ENCODE peak calls at places on chromosomes 3 and 15, in four cellular contexts. O is GM12878, S is K562, F is HepG2. I is an unnamed sample.

GRCh38 chr3:172254542-172254941 is 193.7 kb downstream of the GHSR start:
- DNase-seq in O (no peak), S (no peak), F (no peak), I (no peak)

GRCh38 chr15:40845511-40846284 is 1.9 kb downstream of the SPINT1 start:
- DNase-seq in O (no peak), S (no peak), F (peak; percentile 86), I (peak; percentile 35)

GRCh38 chr3:10845839-10846656 is 30.0 kb downstream of the SLC6A11 start:
- DNase-seq in O (peak; percentile 45), S (no peak), F (no peak), I (no peak)

GRCh38 chr15:64951777-64952418 is 37.8 kb downstream of the SPG21 start:
- DNase-seq in O (no peak), S (no peak), F (no peak), I (no peak)

GRCh38 chr15:69035205-69035917 is 20.9 kb downstream of the NOX5 start:
- DNase-seq in O (no peak), S (peak; percentile 61), F (peak; percentile 23), I (peak; percentile 81)

GRCh38 chr3:172300187-172300586 is 148.1 kb downstream of the GHSR start:
- DNase-seq in O (no peak), S (no peak), F (no peak), I (no peak)

GRCh38 chr15:67506775-67507747 is 13.9 kb upstream of the C15orf61 start:
- DNase-seq in O (no peak), S (no peak), F (no peak), I (no peak)

GRCh38 chr3:38565339-38566214 is 69.4 kb downstream of the EXOG start:
- DNase-seq in O (no peak), S (no peak), F (no peak), I (no peak)

GRCh38 chr3:58063424-58063823 is 55.2 kb downstream of the FLNB start:
- DNase-seq in O (no peak), S (peak; percentile 20), F (no peak), I (no peak)

GRCh38 chr15:96181873-96182301 is 148.6 kb upstream of the NR2F2 start:
- DNase-seq in O (no peak), S (no peak), F (no peak), I (no peak)

GRCh38 chr3:65029130-65029529 is 341.3 kb upstream of the ADAMTS9 start:
- DNase-seq in O (no peak), S (no peak), F (no peak), I (no peak)

GRCh38 chr3:99118381-99118780 is 216.9 kb upstream of the DCBLD2 start:
- DNase-seq in O (no peak), S (no peak), F (no peak), I (no peak)

GRCh38 chr15:20341901-20342605 is 199.5 kb downstream of the GOLGA6L6 start:
- DNase-seq in O (no peak), S (no peak), F (no peak), I (peak; percentile 53)

GRCh38 chr3:32952369-32953067 is 1.1 kb downstream of the CCR4 start:
- DNase-seq in O (no peak), S (no peak), F (no peak), I (no peak)

GRCh38 chr3:38404286-38404685 is 49.4 kb upstream of the ACVR2B start:
- DNase-seq in O (no peak), S (no peak), F (no peak), I (no peak)

GRCh38 chr3:46280105-46280797 is 38.0 kb downstream of the CCR3 start:
- DNase-seq in O (no peak), S (no peak), F (no peak), I (no peak)

GRCh38 chr3:46930945-46931403 is 45.6 kb downstream of the CCDC12 start:
- DNase-seq in O (no peak), S (no peak), F (no peak), I (no peak)

GRCh38 chr3:188458761-188459160 is 304.8 kb downstream of the LPP start:
- DNase-seq in O (no peak), S (no peak), F (no peak), I (no peak)

GRCh38 chr3:124119056-124119721 is 127.3 kb upstream of the ROPN1 start:
- DNase-seq in O (no peak), S (no peak), F (no peak), I (no peak)

GRCh38 chr15:59723686-59724336 is 34.7 kb upstream of the BNIP2 start:
- DNase-seq in O (no peak), S (no peak), F (no peak), I (no peak)

GRCh38 chr15:59283717-59284336 is 77.2 kb downstream of the LDHAL6B start:
- DNase-seq in O (no peak), S (no peak), F (peak; percentile 38), I (no peak)

GRCh38 chr15:25787855-25788521 is 75.1 kb downstream of the ATP10A start:
- DNase-seq in O (no peak), S (no peak), F (peak; percentile 50), I (no peak)

GRCh38 chr15:68315035-68315434 is 37.5 kb downstream of the FEM1B start:
- DNase-seq in O (no peak), S (no peak), F (no peak), I (no peak)

GRCh38 chr15:69723404-69724097 is 270.9 kb downstream of the RPLP1 start:
- DNase-seq in O (no peak), S (no peak), F (no peak), I (peak; percentile 28)

GRCh38 chr3:41029356-41029755 is 169.9 kb upstream of the CTNNB1 start:
- DNase-seq in O (no peak), S (no peak), F (no peak), I (no peak)

GRCh38 chr15:80474224-80474619 is 70.0 kb downstream of the ARNT2 start:
- DNase-seq in O (no peak), S (no peak), F (no peak), I (no peak)

GRCh38 chr3:64878372-64878771 is 190.6 kb upstream of the ADAMTS9 start:
- DNase-seq in O (no peak), S (no peak), F (no peak), I (no peak)

GRCh38 chr3:35639251-35640185 is at the start of gene ARPP21:
- DNase-seq in O (no peak), S (no peak), F (no peak), I (peak; percentile 46)

GRCh38 chr3:109154989-109155388 is 18.5 kb downstream of the C3orf85 start:
- DNase-seq in O (no peak), S (no peak), F (no peak), I (no peak)

DNA sequence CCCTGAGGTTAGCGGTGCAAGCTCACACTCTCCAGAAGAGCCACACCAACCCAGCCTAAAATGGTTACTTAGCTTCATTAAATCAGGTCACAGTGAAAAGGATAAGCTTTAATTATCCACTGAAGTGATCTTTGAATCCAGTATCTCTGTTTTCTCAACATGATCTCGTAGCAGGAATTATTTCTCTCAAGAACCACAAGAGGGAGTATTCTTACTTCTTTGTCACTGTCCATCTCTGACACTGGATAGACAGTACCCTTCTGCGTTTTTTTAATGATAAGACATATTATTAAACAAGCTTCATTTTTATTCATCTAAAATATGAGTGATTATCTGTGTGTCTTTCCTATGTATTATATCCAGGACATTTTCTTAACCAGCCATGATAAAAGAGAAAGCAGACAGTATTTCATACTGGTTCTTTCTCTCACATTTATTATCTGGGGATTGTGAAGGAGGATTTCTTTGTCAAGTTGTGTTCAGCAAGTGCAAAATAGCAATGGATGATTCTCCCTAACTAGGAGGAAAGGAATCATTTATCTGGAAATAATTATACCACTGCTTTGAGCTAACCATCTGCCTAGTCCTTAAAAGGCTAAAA is 105.4 kb upstream of the CCDC54 start:
- DNase-seq in O (no peak), S (peak; percentile 9), F (peak; percentile 18), I (no peak)
- TF ChIP-seq CREM in O (no peak), S (no peak), F (no peak), I (no peak)

DNA sequence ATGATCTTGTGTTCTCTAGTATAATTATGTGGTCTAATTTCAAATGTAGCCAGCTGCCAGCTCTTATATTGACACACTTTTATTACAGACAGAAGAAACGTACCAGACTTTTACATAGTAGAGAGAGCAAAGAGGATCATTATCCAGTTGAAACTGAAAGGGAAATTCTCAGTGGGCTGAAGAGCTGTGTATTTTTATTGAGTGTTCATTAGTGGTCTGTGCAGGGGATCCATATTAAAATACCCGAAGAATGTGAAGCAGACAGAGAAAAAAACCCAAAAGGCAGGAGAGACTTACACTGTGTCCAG is 41.3 kb downstream of the MYRIP start:
- DNase-seq in O (no peak), S (no peak), F (no peak), I (no peak)
- TF ChIP-seq CREM in O (no peak), S (no peak), F (no peak), I (no peak)

DNA sequence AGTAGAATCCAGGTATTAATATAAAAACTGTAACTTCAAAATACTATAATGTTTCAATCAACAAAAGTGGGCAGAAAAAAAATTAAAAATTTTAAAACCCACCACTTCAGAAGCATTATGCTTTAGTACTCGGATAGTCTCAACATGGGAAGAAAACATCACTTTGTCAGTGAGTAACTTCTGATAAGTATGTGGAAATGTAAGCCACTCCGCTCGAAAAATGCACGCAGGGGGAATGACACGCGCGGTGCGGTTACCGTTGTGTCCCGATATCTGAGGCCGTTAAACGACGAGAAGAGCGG is 656 bp downstream of the NGLY1 start:
- DNase-seq in O (no peak), S (no peak), F (no peak), I (no peak)
- TF ChIP-seq CREM in O (no peak), S (peak; percentile 48), F (no peak), I (no peak)

GRCh38 chr3:43362183-43362582 is 75.8 kb downstream of the SNRK start:
- DNase-seq in O (no peak), S (no peak), F (no peak), I (no peak)

GRCh38 chr3:43364494-43364893 is 78.2 kb downstream of the SNRK start:
- DNase-seq in O (no peak), S (no peak), F (no peak), I (no peak)

GRCh38 chr3:43362961-43363360 is 76.6 kb downstream of the SNRK start:
- DNase-seq in O (no peak), S (no peak), F (no peak), I (no peak)

GRCh38 chr3:43364926-43365325 is 78.6 kb downstream of the SNRK start:
- DNase-seq in O (no peak), S (no peak), F (no peak), I (no peak)

DNA sequence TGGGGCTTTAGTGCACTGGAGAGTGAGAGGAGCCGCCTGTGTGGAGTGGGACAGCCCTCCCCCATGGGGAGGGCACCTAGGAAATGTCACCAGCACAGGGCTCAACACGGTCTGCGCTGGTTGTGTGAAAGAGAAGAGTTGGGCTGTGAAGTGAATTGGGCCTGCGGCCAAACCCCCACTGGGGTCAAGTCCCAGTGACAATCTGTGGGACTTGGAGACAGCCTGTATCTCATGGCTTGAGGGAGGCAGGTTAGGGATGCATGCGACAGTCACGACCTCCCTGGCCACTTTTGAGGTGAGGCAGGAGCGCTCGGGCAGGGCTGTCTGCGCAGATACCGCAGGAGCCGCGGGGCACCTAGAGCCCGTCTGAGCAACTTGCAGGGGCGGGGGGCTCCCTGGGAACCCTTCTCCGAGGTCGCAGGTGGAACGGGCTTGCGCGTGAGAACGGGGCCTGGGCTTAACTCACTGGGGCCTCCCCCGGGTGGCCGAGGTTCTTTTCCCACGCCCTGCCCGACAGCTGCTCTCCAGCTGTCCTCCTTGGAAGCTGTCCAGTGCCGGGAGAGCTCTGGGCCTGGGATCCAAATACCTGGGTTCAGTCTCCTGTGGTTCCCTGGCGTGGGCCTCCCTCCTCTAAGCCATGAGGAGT is 77.4 kb downstream of the SNRK start:
- DNase-seq in O (no peak), S (no peak), F (no peak), I (no peak)
- TF ChIP-seq CREM in O (no peak), S (no peak), F (no peak), I (no peak)